ENCODE peak calls at places on chromosomes 6 and 20, in five cellular contexts. O, C, A, K and S are unnamed samples.

GRCh38 chr6:21083708-21084107 is 509.8 kb upstream of the SOX4 start:
- DNase-seq in O (no peak), K (no peak), C (no peak), A (no peak), S (no peak)

GRCh38 chr20:51758978-51759544 is 9.1 kb downstream of the ATP9A start:
- DNase-seq in O (no peak), K (peak; percentile 77), A (no peak), C (no peak), S (no peak)

GRCh38 chr6:111210074-111210729 is 122.9 kb downstream of the SLC16A10 start:
- DNase-seq in A (no peak), C (peak; percentile 66), K (peak; percentile 62), O (peak; percentile 71), S (peak; percentile 74)

GRCh38 chr6:166806962-166807757 is 149.2 kb downstream of the RNASET2 start:
- DNase-seq in O (no peak), K (no peak), C (no peak), A (no peak), S (no peak)

GRCh38 chr20:52943185-52943841 is 28.8 kb upstream of the TSHZ2 start:
- DNase-seq in A (no peak), C (no peak), O (no peak), K (peak; percentile 87), S (no peak)

GRCh38 chr6:132320007-132320406 is 81.3 kb downstream of the MOXD1 start:
- DNase-seq in A (no peak), K (no peak), C (peak; percentile 78), O (no peak), S (no peak)

GRCh38 chr6:163572612-163573011 is 158.1 kb downstream of the QKI start:
- DNase-seq in A (no peak), O (peak; percentile 45), C (no peak), K (no peak), S (peak; percentile 87)

GRCh38 chr6:43584892-43585570 is 9.0 kb downstream of the POLH start:
- DNase-seq in C (peak; percentile 95), A (no peak), K (no peak), O (no peak), S (no peak)

GRCh38 chr6:125945378-125946141 is 11.0 kb upstream of the HINT3 start:
- DNase-seq in A (no peak), C (peak; percentile 74), K (no peak), O (no peak), S (no peak)

GRCh38 chr6:24329451-24329850 is 28.4 kb downstream of the DCDC2 start:
- DNase-seq in A (no peak), C (no peak), K (no peak), O (no peak), S (no peak)

GRCh38 chr6:47016236-47016635 is 25.9 kb downstream of the ADGRF1 start:
- DNase-seq in A (no peak), K (no peak), O (peak; percentile 47), C (no peak), S (no peak)

GRCh38 chr6:38603966-38604365 is 35.8 kb downstream of the BTBD9 start:
- DNase-seq in K (no peak), A (no peak), O (no peak), C (peak; percentile 12), S (no peak)

GRCh38 chr6:56699066-56699654 is 56.5 kb upstream of the DST start:
- DNase-seq in K (peak; percentile 40), O (peak; percentile 70), A (no peak), C (peak; percentile 34), S (peak; percentile 66)

GRCh38 chr6:18048953-18049630 is 61.7 kb upstream of the KIF13A start:
- DNase-seq in C (no peak), O (no peak), K (no peak), A (no peak), S (no peak)

GRCh38 chr6:97842536-97842935 is 559.5 kb upstream of the MMS22L start:
- DNase-seq in O (no peak), K (no peak), C (no peak), A (no peak), S (no peak)

GRCh38 chr6:165110871-165111270 is 198.5 kb downstream of the C6orf118 start:
- DNase-seq in O (no peak), A (no peak), K (no peak), C (no peak), S (no peak)

GRCh38 chr6:55822815-55823214 is 52.6 kb downstream of the BMP5 start:
- DNase-seq in A (no peak), K (peak; percentile 17), C (peak; percentile 53), O (no peak), S (no peak)

GRCh38 chr20:61436674-61437279 is 184.7 kb downstream of the CDH4 start:
- DNase-seq in A (no peak), C (peak; percentile 61), O (no peak), K (peak; percentile 90), S (no peak)

GRCh38 chr6:90296346-90297123 is at the start of gene BACH2:
- DNase-seq in K (peak; percentile 83), A (peak; percentile 84), O (peak; percentile 74), C (peak; percentile 88), S (peak; percentile 93)

GRCh38 chr6:100979269-100979668 is 98.1 kb upstream of the ASCC3 start:
- DNase-seq in O (no peak), K (no peak), C (no peak), A (no peak), S (no peak)

GRCh38 chr6:110951986-110952794 is 6.3 kb upstream of the GTF3C6 start:
- DNase-seq in C (peak; percentile 84), O (no peak), K (no peak), A (no peak), S (peak; percentile 78)

GRCh38 chr20:21808863-21809664 is 103.6 kb downstream of the PAX1 start:
- DNase-seq in C (no peak), K (peak; percentile 23), O (no peak), A (peak; percentile 3), S (peak; percentile 45)

GRCh38 chr6:108921547-108922331 is 73.5 kb downstream of the ARMC2 start:
- DNase-seq in A (no peak), C (peak; percentile 12), K (peak; percentile 66), O (no peak), S (no peak)

GRCh38 chr6:143397229-143398222 is 53.0 kb downstream of the ADAT2 start:
- DNase-seq in C (peak; percentile 73), O (peak; percentile 8), A (no peak), K (peak; percentile 92), S (peak; percentile 8)

GRCh38 chr6:109964949-109965348 is 13.2 kb upstream of the GPR6 start:
- DNase-seq in C (no peak), A (no peak), K (no peak), O (no peak), S (no peak)